ENCODE peak calls at places on chromosomes 4 and X, in five cellular contexts. One of them, this sample, is unnamed.

GRCh38 chr4:186819357-186820086 is 95.9 kb upstream of the FAT1 start:
- DNase-seq in AG08395: no peak
- DNase-seq in cardiac septum: no peak
- DNase-seq in NCI-H1436: no peak
- DNase-seq in ELR: no peak
- DNase-seq in this sample: no peak

GRCh38 chr4:81116571-81116970 is 86.1 kb downstream of the BMP3 start:
- DNase-seq in cardiac septum: no peak
- DNase-seq in AG08395: no peak
- DNase-seq in ELR: no peak
- DNase-seq in NCI-H1436: no peak
- DNase-seq in this sample: no peak

GRCh38 chr4:80235451-80235850 is 31.0 kb upstream of the FGF5 start:
- DNase-seq in cardiac septum: no peak
- DNase-seq in ELR: peak
- DNase-seq in NCI-H1436: no peak
- DNase-seq in AG08395: no peak
- DNase-seq in this sample: no peak

GRCh38 chrX:17818729-17819128 is 42.4 kb downstream of the RAI2 start:
- DNase-seq in AG08395: no peak
- DNase-seq in ELR: no peak
- DNase-seq in cardiac septum: no peak
- DNase-seq in NCI-H1436: no peak
- DNase-seq in this sample: no peak

GRCh38 chr4:179472164-179472563 is 2029.9 kb upstream of the AGA start:
- DNase-seq in NCI-H1436: no peak
- DNase-seq in cardiac septum: no peak
- DNase-seq in ELR: no peak
- DNase-seq in AG08395: no peak
- DNase-seq in this sample: no peak

GRCh38 chrX:21985332-21985777 is 44.8 kb downstream of the SMS start:
- DNase-seq in cardiac septum: no peak
- DNase-seq in ELR: peak
- DNase-seq in NCI-H1436: peak
- DNase-seq in AG08395: peak
- DNase-seq in this sample: no peak

GRCh38 chrX:47690175-47690574 is 31.2 kb upstream of the UXT start:
- DNase-seq in AG08395: no peak
- DNase-seq in cardiac septum: no peak
- DNase-seq in ELR: peak
- DNase-seq in NCI-H1436: no peak
- DNase-seq in this sample: no peak

GRCh38 chrX:109310031-109310430 is 171.9 kb downstream of the GUCY2F start:
- DNase-seq in AG08395: no peak
- DNase-seq in NCI-H1436: no peak
- DNase-seq in ELR: no peak
- DNase-seq in cardiac septum: no peak
- DNase-seq in this sample: no peak

GRCh38 chr4:87103691-87104187 is 116.7 kb downstream of the KLHL8 start:
- DNase-seq in cardiac septum: no peak
- DNase-seq in NCI-H1436: no peak
- DNase-seq in ELR: peak
- DNase-seq in AG08395: peak
- DNase-seq in this sample: no peak

GRCh38 chr4:182937268-182938208 is 20.4 kb upstream of the DCTD start:
- DNase-seq in cardiac septum: no peak
- DNase-seq in AG08395: no peak
- DNase-seq in NCI-H1436: no peak
- DNase-seq in ELR: no peak
- DNase-seq in this sample: no peak

GRCh38 chr4:124092101-124093057 is 620.2 kb downstream of the ANKRD50 start:
- DNase-seq in ELR: no peak
- DNase-seq in NCI-H1436: no peak
- DNase-seq in AG08395: no peak
- DNase-seq in cardiac septum: no peak
- DNase-seq in this sample: no peak

GRCh38 chr4:48681856-48682255 is 98.2 kb downstream of the FRYL start:
- DNase-seq in AG08395: peak
- DNase-seq in NCI-H1436: no peak
- DNase-seq in cardiac septum: no peak
- DNase-seq in ELR: peak
- DNase-seq in this sample: no peak